ENCODE peak calls at places on chromosome 6, in ten cellular contexts. J is iPS-NIHi11, F is mesendoderm, M is HuH-7.5, H is T-helper 17 cell, L is NCI-H2081, O is iris pigment epithelial cell, T is AG08396, V is T-helper 1 cell, C is cardiac septum. G is an unnamed sample.

GRCh38 chr6:37700266-37700973 is 2.7 kb upstream of the MDGA1 start:
- DNase-seq in J (no peak), F (peak; percentile 63), M (no peak), H (no peak), L (no peak), O (no peak), T (no peak), V (no peak), C (no peak), G (no peak)

GRCh38 chr6:28758046-28758817 is 165.6 kb downstream of the TRIM27 start:
- DNase-seq in J (peak; percentile 34), F (peak; percentile 92), M (no peak), H (no peak), L (peak; percentile 20), O (peak; percentile 88), T (peak; percentile 25), V (no peak), C (no peak), G (no peak)

GRCh38 chr6:111038534-111039252 is 48.6 kb upstream of the SLC16A10 start:
- DNase-seq in J (no peak), F (no peak), M (no peak), H (no peak), L (no peak), O (no peak), T (no peak), V (no peak), C (no peak), G (peak; percentile 10)

GRCh38 chr6:88119769-88120168 is 46.4 kb downstream of the CNR1 start:
- DNase-seq in J (peak; percentile 42), F (peak; percentile 54), M (no peak), H (no peak), L (no peak), O (no peak), T (no peak), V (no peak), C (no peak), G (no peak)

GRCh38 chr6:76381612-76382011 is 309.1 kb upstream of the IMPG1 start:
- DNase-seq in J (peak; percentile 6), F (peak; percentile 45), M (no peak), H (no peak), L (no peak), O (no peak), T (no peak), V (no peak), C (no peak), G (no peak)

GRCh38 chr6:41036188-41036587 is 2.8 kb downstream of the UNC5CL start:
- DNase-seq in J (no peak), F (no peak), M (no peak), H (no peak), L (no peak), O (no peak), T (no peak), V (no peak), C (no peak), G (no peak)

GRCh38 chr6:155126727-155127439 is 131.8 kb downstream of the TIAM2 start:
- DNase-seq in J (peak; percentile 50), F (peak; percentile 88), M (peak; percentile 37), H (no peak), L (no peak), O (peak; percentile 78), T (peak; percentile 65), V (no peak), C (no peak), G (no peak)

GRCh38 chr6:71334768-71335167 is 46.2 kb downstream of the OGFRL1 start:
- DNase-seq in J (no peak), F (no peak), M (no peak), H (no peak), L (no peak), O (no peak), T (no peak), V (no peak), C (no peak), G (no peak)

GRCh38 chr6:133242761-133243590 is 1.8 kb downstream of the EYA4 start:
- DNase-seq in J (peak; percentile 24), F (peak; percentile 41), M (peak; percentile 25), H (no peak), L (no peak), O (no peak), T (peak; percentile 21), V (no peak), C (no peak), G (no peak)

GRCh38 chr6:30101423-30101938 is 11.4 kb downstream of the TRIM31 start:
- DNase-seq in J (peak; percentile 21), F (no peak), M (peak; percentile 27), H (no peak), L (no peak), O (no peak), T (no peak), V (no peak), C (no peak), G (no peak)

GRCh38 chr6:157456524-157456829 is 75.5 kb downstream of the ZDHHC14 start:
- DNase-seq in J (no peak), F (no peak), M (no peak), H (no peak), L (no peak), O (no peak), T (no peak), V (no peak), C (no peak), G (no peak)

GRCh38 chr6:44464051-44464450 is 76.5 kb downstream of the CDC5L start:
- DNase-seq in J (no peak), F (no peak), M (no peak), H (no peak), L (no peak), O (no peak), T (no peak), V (no peak), C (no peak), G (no peak)

GRCh38 chr6:52149949-52150348 is 36.2 kb upstream of the IL17A start:
- DNase-seq in J (no peak), F (no peak), M (no peak), H (no peak), L (no peak), O (no peak), T (no peak), V (no peak), C (no peak), G (no peak)

GRCh38 chr6:39189915-39190544 is 39.2 kb downstream of the KCNK5 start:
- DNase-seq in J (peak; percentile 80), F (peak; percentile 84), M (peak; percentile 31), H (no peak), L (no peak), O (peak; percentile 12), T (peak; percentile 50), V (no peak), C (no peak), G (no peak)

GRCh38 chr6:83114164-83114563 is 46.7 kb downstream of the DOP1A start:
- DNase-seq in J (no peak), F (no peak), M (no peak), H (no peak), L (no peak), O (peak; percentile 49), T (no peak), V (no peak), C (no peak), G (no peak)

GRCh38 chr6:27617700-27618689 is 145.1 kb upstream of the ZNF184 start:
- DNase-seq in J (peak; percentile 64), F (peak; percentile 90), M (no peak), H (no peak), L (no peak), O (peak; percentile 69), T (peak; percentile 30), V (no peak), C (no peak), G (no peak)

GRCh38 chr6:35177586-35177985 is 36.2 kb upstream of the SCUBE3 start:
- DNase-seq in J (no peak), F (no peak), M (no peak), H (no peak), L (no peak), O (no peak), T (no peak), V (no peak), C (no peak), G (no peak)

GRCh38 chr6:50198245-50198644 is 148.5 kb upstream of the DEFB112 start:
- DNase-seq in J (peak; percentile 11), F (peak; percentile 47), M (no peak), H (no peak), L (no peak), O (no peak), T (no peak), V (no peak), C (no peak), G (no peak)

GRCh38 chr6:127971945-127972391 is 71.1 kb upstream of the THEMIS start:
- DNase-seq in J (no peak), F (peak; percentile 64), M (no peak), H (peak; percentile 33), L (no peak), O (peak; percentile 94), T (no peak), V (peak; percentile 37), C (no peak), G (no peak)

GRCh38 chr6:30716879-30717128 is 277 bp downstream of the MDC1 start:
- DNase-seq in J (no peak), F (no peak), M (no peak), H (no peak), L (no peak), O (no peak), T (no peak), V (no peak), C (no peak), G (no peak)

GRCh38 chr6:105459884-105460283 is 57.0 kb upstream of the PREP start:
- DNase-seq in J (no peak), F (no peak), M (no peak), H (no peak), L (no peak), O (peak; percentile 61), T (no peak), V (no peak), C (no peak), G (no peak)

GRCh38 chr6:116278853-116279231 is 888 bp downstream of the TSPYL1 start:
- DNase-seq in J (no peak), F (no peak), M (peak; percentile 6), H (peak; percentile 11), L (no peak), O (no peak), T (peak; percentile 24), V (no peak), C (no peak), G (no peak)

GRCh38 chr6:138622967-138623366 is 123.7 kb upstream of the NHSL1 start:
- DNase-seq in J (no peak), F (no peak), M (no peak), H (no peak), L (no peak), O (no peak), T (no peak), V (no peak), C (no peak), G (no peak)

GRCh38 chr6:15495375-15495901 is 167.4 kb downstream of the DTNBP1 start:
- DNase-seq in J (no peak), F (no peak), M (no peak), H (no peak), L (no peak), O (no peak), T (no peak), V (no peak), C (peak; percentile 80), G (no peak)

GRCh38 chr6:149924206-149924932 is 1.4 kb upstream of the RAET1G start:
- DNase-seq in J (no peak), F (no peak), M (no peak), H (no peak), L (no peak), O (no peak), T (no peak), V (no peak), C (peak; percentile 63), G (no peak)

GRCh38 chr6:25868784-25869183 is 5.3 kb downstream of the SLC17A3 start:
- DNase-seq in J (no peak), F (no peak), M (no peak), H (no peak), L (no peak), O (no peak), T (no peak), V (no peak), C (no peak), G (no peak)

GRCh38 chr6:92810913-92811312 is 608.4 kb downstream of the EPHA7 start:
- DNase-seq in J (peak; percentile 63), F (peak; percentile 78), M (peak; percentile 4), H (no peak), L (peak; percentile 55), O (peak; percentile 28), T (no peak), V (no peak), C (no peak), G (no peak)

GRCh38 chr6:23174781-23175361 is 605.5 kb downstream of the HDGFL1 start:
- DNase-seq in J (no peak), F (no peak), M (no peak), H (no peak), L (no peak), O (peak; percentile 94), T (peak; percentile 25), V (no peak), C (no peak), G (no peak)

G was measured in GM12864.